ENCODE peak calls at places on chromosomes 2 and 18, in six cellular contexts. F is HCT116; E is CD4-positive, CD25-positive, alpha-beta regulatory T cell; A is epithelial cell of prostate; U is ovary; L is endothelial cell of umbilical vein. D is an unnamed sample.
A peak's percentile ranks its signal among the peaks of the same experiment; 100 is the strongest.

GRCh38 chr2:126656311-126657145 is 570 bp downstream of the GYPC start:
- DNase-seq in F (no peak), E (peak; percentile 57), A (no peak), U (peak; percentile 47), L (no peak), D (peak; percentile 44)

GRCh38 chr2:66438498-66439290 is 3.8 kb downstream of the MEIS1 start:
- DNase-seq in F (no peak), E (no peak), A (no peak), U (no peak), L (peak; percentile 14), D (no peak)

GRCh38 chr2:233422050-233422639 is 67.9 kb downstream of the DGKD start:
- DNase-seq in F (no peak), E (peak; percentile 94), A (no peak), U (no peak), L (no peak), D (peak; percentile 56)

GRCh38 chr18:75283758-75284157 is 73.2 kb downstream of the TSHZ1 start:
- DNase-seq in F (no peak), E (no peak), A (no peak), U (no peak), L (no peak), D (no peak)

GRCh38 chr2:23293063-23293462 is 91.9 kb upstream of the KLHL29 start:
- DNase-seq in F (no peak), E (no peak), A (no peak), U (no peak), L (no peak), D (no peak)

GRCh38 chr2:44705356-44705755 is 236.1 kb upstream of the SIX3 start:
- DNase-seq in F (no peak), E (no peak), A (no peak), U (no peak), L (no peak), D (no peak)

GRCh38 chr18:44423826-44424225 is 256.9 kb upstream of the SETBP1 start:
- DNase-seq in F (no peak), E (no peak), A (no peak), U (no peak), L (no peak), D (no peak)

GRCh38 chr2:114550895-114551793 is 108.7 kb downstream of the DPP10 start:
- DNase-seq in F (no peak), E (peak; percentile 23), A (peak; percentile 1), U (peak; percentile 34), L (no peak), D (peak; percentile 52)

GRCh38 chr2:199716807-199717586 is 134.0 kb downstream of the FTCDNL1 start:
- DNase-seq in F (no peak), E (no peak), A (peak; percentile 20), U (no peak), L (no peak), D (no peak)

GRCh38 chr2:38876407-38876806 is 631 bp downstream of the MORN2 start:
- DNase-seq in F (no peak), E (no peak), A (no peak), U (no peak), L (no peak), D (no peak)

GRCh38 chr2:28406276-28407096 is 13.8 kb downstream of the FOSL2 start:
- DNase-seq in F (no peak), E (peak; percentile 50), A (no peak), U (no peak), L (peak; percentile 52), D (no peak)

GRCh38 chr2:86069091-86069685 is 36.5 kb downstream of the POLR1A start:
- DNase-seq in F (no peak), E (no peak), A (no peak), U (no peak), L (no peak), D (no peak)

GRCh38 chr2:6556755-6557154 is 309.0 kb downstream of the CMPK2 start:
- DNase-seq in F (peak; percentile 79), E (no peak), A (peak; percentile 54), U (no peak), L (no peak), D (no peak)

GRCh38 chr2:172092716-172093415 is 7.6 kb downstream of the DLX1 start:
- DNase-seq in F (no peak), E (no peak), A (no peak), U (no peak), L (no peak), D (no peak)

GRCh38 chr2:215236131-215236530 is 75.7 kb upstream of the ATIC start:
- DNase-seq in F (no peak), E (no peak), A (no peak), U (no peak), L (no peak), D (no peak)

GRCh38 chr2:29576231-29576630 is 345.2 kb downstream of the ALK start:
- DNase-seq in F (no peak), E (no peak), A (no peak), U (no peak), L (no peak), D (no peak)

GRCh38 chr2:25539141-25539540 is 134.2 kb downstream of the DTNB start:
- DNase-seq in F (no peak), E (no peak), A (no peak), U (no peak), L (no peak), D (no peak)

GRCh38 chr2:74762789-74763188 is 71.1 kb upstream of the HK2 start:
- DNase-seq in F (no peak), E (no peak), A (no peak), U (no peak), L (no peak), D (no peak)

GRCh38 chr18:57780318-57781127 is 22.6 kb downstream of the ATP8B1 start:
- DNase-seq in F (no peak), E (no peak), A (no peak), U (no peak), L (peak; percentile 99), D (no peak)

GRCh38 chr2:224945134-224945533 is 97.1 kb downstream of the DOCK10 start:
- DNase-seq in F (no peak), E (no peak), A (no peak), U (no peak), L (no peak), D (no peak)

GRCh38 chr18:40877096-40877495 is 1077.9 kb upstream of the PIK3C3 start:
- DNase-seq in F (no peak), E (no peak), A (peak; percentile 29), U (no peak), L (peak; percentile 5), D (no peak)

GRCh38 chr2:101354420-101354819 is 32.9 kb downstream of the CREG2 start:
- DNase-seq in F (no peak), E (no peak), A (no peak), U (no peak), L (no peak), D (no peak)

GRCh38 chr2:101355561-101356130 is 31.7 kb downstream of the CREG2 start:
- DNase-seq in F (no peak), E (no peak), A (peak; percentile 34), U (no peak), L (no peak), D (no peak)

GRCh38 chr2:101357386-101357785 is 29.9 kb downstream of the CREG2 start:
- DNase-seq in F (no peak), E (no peak), A (no peak), U (no peak), L (no peak), D (no peak)

GRCh38 chr2:101354910-101355309 is 32.4 kb downstream of the CREG2 start:
- DNase-seq in F (no peak), E (no peak), A (no peak), U (no peak), L (no peak), D (no peak)

GRCh38 chr2:101356486-101356885 is 30.8 kb downstream of the CREG2 start:
- DNase-seq in F (no peak), E (no peak), A (no peak), U (no peak), L (no peak), D (no peak)
- H3K27ac ChIP-seq in F (no peak overlapping the region), E (no peak overlapping the region), A (peak overlapping the region; percentile 50), U (no peak overlapping the region), L (no peak overlapping the region), D (no peak overlapping the region)

DNA sequence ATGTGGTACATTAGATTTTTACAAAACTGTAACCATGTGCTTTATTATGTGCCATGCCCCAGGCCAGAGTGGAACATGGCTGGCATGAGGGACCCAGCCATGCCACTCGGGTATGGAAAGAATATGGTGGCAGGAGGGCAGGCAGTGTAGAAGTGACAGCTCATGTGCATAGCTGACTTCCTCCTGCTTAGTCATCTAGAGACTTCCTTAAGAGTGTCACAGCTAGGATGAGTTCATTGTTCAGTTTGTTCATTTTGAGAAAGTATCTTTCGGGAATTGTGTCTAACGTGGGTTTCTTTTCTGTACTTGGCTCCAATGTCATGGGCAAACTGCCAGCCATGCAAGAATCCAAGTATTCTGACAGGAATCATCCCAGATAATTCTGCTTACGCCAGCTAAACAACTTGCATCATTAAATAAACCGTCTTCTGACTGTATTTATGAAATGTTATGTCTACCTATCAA is 94.3 kb upstream of the ITGB6 start:
- DNase-seq in F (no peak), E (peak; percentile 37), A (no peak), U (peak; percentile 77), L (peak; percentile 51), D (no peak)
- H3K27ac ChIP-seq in F (no peak overlapping the region), E (no peak overlapping the region), A (peak overlapping the region; percentile 82), U (no peak overlapping the region), L (peak overlapping the region; percentile 29), D (no peak overlapping the region)

GRCh38 chr2:42261531-42262195 is 92.5 kb downstream of the EML4 start:
- DNase-seq in F (no peak), E (no peak), A (no peak), U (no peak), L (no peak), D (no peak)
- H3K27ac ChIP-seq in F (no peak overlapping the region), E (no peak overlapping the region), A (no peak overlapping the region), U (no peak overlapping the region), L (no peak overlapping the region), D (no peak overlapping the region)

GRCh38 chr2:206088248-206088647 is 2.3 kb upstream of the INO80D start:
- DNase-seq in F (no peak), E (peak; percentile 20), A (no peak), U (no peak), L (no peak), D (no peak)

GRCh38 chr2:206085742-206086445 is at the start of gene INO80D:
- DNase-seq in F (peak; percentile 62), E (peak; percentile 91), A (peak; percentile 43), U (peak; percentile 77), L (peak; percentile 88), D (peak; percentile 83)

GRCh38 chr2:206084870-206085741 is 868 bp downstream of the INO80D start:
- DNase-seq in F (no peak), E (peak; percentile 53), A (no peak), U (peak; percentile 50), L (peak; percentile 23), D (peak; percentile 58)

GRCh38 chr2:206084468-206084869 is 1.5 kb downstream of the INO80D start:
- DNase-seq in F (peak; percentile 73), E (no peak), A (no peak), U (peak; percentile 77), L (peak; percentile 61), D (peak; percentile 37)

DNA sequence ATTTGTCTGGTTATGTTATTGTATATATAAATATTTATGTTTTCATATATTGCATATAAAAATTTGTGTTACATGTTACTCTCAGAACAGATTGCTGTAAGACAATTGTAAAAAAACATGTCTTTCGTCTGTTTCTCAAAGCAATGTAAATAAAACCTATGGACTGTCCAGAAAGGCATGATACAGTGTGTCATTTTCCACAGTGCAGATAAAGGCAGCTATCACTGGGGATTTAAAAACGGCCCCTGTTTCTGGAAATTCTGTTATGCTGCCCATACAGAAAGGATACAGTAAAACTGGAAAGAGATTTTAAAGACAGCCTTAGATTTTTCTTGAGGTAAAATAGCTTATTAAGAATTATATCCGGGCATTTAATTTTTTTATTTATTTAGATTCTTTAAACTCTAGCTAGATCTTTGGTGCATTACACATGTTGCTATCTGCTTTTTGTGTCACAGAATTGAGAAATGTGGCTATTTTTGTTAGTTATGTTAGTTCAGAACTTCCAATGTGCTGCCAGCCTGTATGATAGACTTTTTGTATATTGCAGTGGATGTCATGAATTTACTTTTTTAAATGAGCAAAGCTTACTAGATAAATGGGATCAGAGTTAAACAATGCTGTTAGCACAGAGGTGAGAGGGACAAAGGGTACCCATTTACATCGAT is 843 bp upstream of the INO80D start:
- DNase-seq in F (no peak), E (peak; percentile 21), A (no peak), U (no peak), L (peak; percentile 60), D (no peak)
- H3K27ac ChIP-seq in F (peak overlapping the region; percentile 89), E (peak overlapping the region; percentile 97), A (peak overlapping the region; percentile 97), U (no peak overlapping the region), L (peak overlapping the region; percentile 82), D (peak overlapping the region; percentile 100)